ENCODE peak calls at places on chromosomes 2 and 18, in ten cellular contexts. One of them, this sample, is unnamed.

GRCh38 chr2:241852981-241853631 is 5.6 kb downstream of the PDCD1 start:
- DNase-seq in NCI-H1092: no peak
- DNase-seq in AG08395: no peak
- DNase-seq in mucosa of gallbladder: no peak
- DNase-seq in stimulated activated CD4-positive, alpha-beta T cell treated with anti-CD3 and anti-CD28 coated beads, Interleukin-15, amount 100 ng/mL, for 24 hours: no peak
- DNase-seq in cardiac fibroblast: no peak
- DNase-seq in left cardiac atrium: peak; percentile 18
- DNase-seq in psoas muscle: no peak
- DNase-seq in stimulated activated CD8-positive, alpha-beta memory T cell treated with anti-CD3 and anti-CD28 coated beads, Interleukin-12 subunit alpha, Interleukin-12 subunit beta, amount 100 ng/mL, for 1 hour: no peak
- DNase-seq in NCI-H1105 treated with DMSO at 0.1 percent for 48 hours: no peak
- DNase-seq in this sample: no peak

GRCh38 chr2:108145551-108145950 is 94.2 kb upstream of the SULT1C3 start:
- DNase-seq in NCI-H1092: no peak
- DNase-seq in AG08395: no peak
- DNase-seq in mucosa of gallbladder: no peak
- DNase-seq in stimulated activated CD4-positive, alpha-beta T cell treated with anti-CD3 and anti-CD28 coated beads, Interleukin-15, amount 100 ng/mL, for 24 hours: no peak
- DNase-seq in cardiac fibroblast: peak; percentile 34
- DNase-seq in left cardiac atrium: no peak
- DNase-seq in psoas muscle: no peak
- DNase-seq in stimulated activated CD8-positive, alpha-beta memory T cell treated with anti-CD3 and anti-CD28 coated beads, Interleukin-12 subunit alpha, Interleukin-12 subunit beta, amount 100 ng/mL, for 1 hour: no peak
- DNase-seq in NCI-H1105 treated with DMSO at 0.1 percent for 48 hours: no peak
- DNase-seq in this sample: no peak

GRCh38 chr2:212532585-212532984 is 6.0 kb downstream of the ERBB4 start:
- DNase-seq in NCI-H1092: no peak
- DNase-seq in AG08395: no peak
- DNase-seq in mucosa of gallbladder: no peak
- DNase-seq in stimulated activated CD4-positive, alpha-beta T cell treated with anti-CD3 and anti-CD28 coated beads, Interleukin-15, amount 100 ng/mL, for 24 hours: no peak
- DNase-seq in cardiac fibroblast: no peak
- DNase-seq in left cardiac atrium: no peak
- DNase-seq in psoas muscle: no peak
- DNase-seq in stimulated activated CD8-positive, alpha-beta memory T cell treated with anti-CD3 and anti-CD28 coated beads, Interleukin-12 subunit alpha, Interleukin-12 subunit beta, amount 100 ng/mL, for 1 hour: no peak
- DNase-seq in NCI-H1105 treated with DMSO at 0.1 percent for 48 hours: no peak
- DNase-seq in this sample: no peak

GRCh38 chr2:218000137-218000536 is 2.7 kb downstream of the TNS1 start:
- DNase-seq in NCI-H1092: no peak
- DNase-seq in AG08395: peak; percentile 86
- DNase-seq in mucosa of gallbladder: peak; percentile 36
- DNase-seq in stimulated activated CD4-positive, alpha-beta T cell treated with anti-CD3 and anti-CD28 coated beads, Interleukin-15, amount 100 ng/mL, for 24 hours: no peak
- DNase-seq in cardiac fibroblast: peak; percentile 85
- DNase-seq in left cardiac atrium: peak; percentile 42
- DNase-seq in psoas muscle: peak; percentile 67
- DNase-seq in stimulated activated CD8-positive, alpha-beta memory T cell treated with anti-CD3 and anti-CD28 coated beads, Interleukin-12 subunit alpha, Interleukin-12 subunit beta, amount 100 ng/mL, for 1 hour: no peak
- DNase-seq in NCI-H1105 treated with DMSO at 0.1 percent for 48 hours: no peak
- DNase-seq in this sample: peak; percentile 82

GRCh38 chr2:186841940-186842339 is 7.0 kb downstream of the ZSWIM2 start:
- DNase-seq in NCI-H1092: no peak
- DNase-seq in AG08395: peak; percentile 63
- DNase-seq in mucosa of gallbladder: no peak
- DNase-seq in stimulated activated CD4-positive, alpha-beta T cell treated with anti-CD3 and anti-CD28 coated beads, Interleukin-15, amount 100 ng/mL, for 24 hours: no peak
- DNase-seq in cardiac fibroblast: peak; percentile 74
- DNase-seq in left cardiac atrium: no peak
- DNase-seq in psoas muscle: no peak
- DNase-seq in stimulated activated CD8-positive, alpha-beta memory T cell treated with anti-CD3 and anti-CD28 coated beads, Interleukin-12 subunit alpha, Interleukin-12 subunit beta, amount 100 ng/mL, for 1 hour: no peak
- DNase-seq in NCI-H1105 treated with DMSO at 0.1 percent for 48 hours: no peak
- DNase-seq in this sample: peak; percentile 91

GRCh38 chr18:2978626-2979025 is 34.3 kb downstream of the LPIN2 start:
- DNase-seq in NCI-H1092: no peak
- DNase-seq in AG08395: peak; percentile 74
- DNase-seq in mucosa of gallbladder: no peak
- DNase-seq in stimulated activated CD4-positive, alpha-beta T cell treated with anti-CD3 and anti-CD28 coated beads, Interleukin-15, amount 100 ng/mL, for 24 hours: peak; percentile 70
- DNase-seq in cardiac fibroblast: peak; percentile 92
- DNase-seq in left cardiac atrium: no peak
- DNase-seq in psoas muscle: no peak
- DNase-seq in stimulated activated CD8-positive, alpha-beta memory T cell treated with anti-CD3 and anti-CD28 coated beads, Interleukin-12 subunit alpha, Interleukin-12 subunit beta, amount 100 ng/mL, for 1 hour: no peak
- DNase-seq in NCI-H1105 treated with DMSO at 0.1 percent for 48 hours: no peak
- DNase-seq in this sample: peak; percentile 75

GRCh38 chr2:237101118-237101979 is 15.7 kb downstream of the COPS8 start:
- DNase-seq in NCI-H1092: no peak
- DNase-seq in AG08395: no peak
- DNase-seq in mucosa of gallbladder: no peak
- DNase-seq in stimulated activated CD4-positive, alpha-beta T cell treated with anti-CD3 and anti-CD28 coated beads, Interleukin-15, amount 100 ng/mL, for 24 hours: no peak
- DNase-seq in cardiac fibroblast: no peak
- DNase-seq in left cardiac atrium: no peak
- DNase-seq in psoas muscle: no peak
- DNase-seq in stimulated activated CD8-positive, alpha-beta memory T cell treated with anti-CD3 and anti-CD28 coated beads, Interleukin-12 subunit alpha, Interleukin-12 subunit beta, amount 100 ng/mL, for 1 hour: no peak
- DNase-seq in NCI-H1105 treated with DMSO at 0.1 percent for 48 hours: no peak
- DNase-seq in this sample: no peak

GRCh38 chr18:4433762-4434161 is 21.3 kb downstream of the DLGAP1 start:
- DNase-seq in NCI-H1092: no peak
- DNase-seq in AG08395: no peak
- DNase-seq in mucosa of gallbladder: no peak
- DNase-seq in stimulated activated CD4-positive, alpha-beta T cell treated with anti-CD3 and anti-CD28 coated beads, Interleukin-15, amount 100 ng/mL, for 24 hours: no peak
- DNase-seq in cardiac fibroblast: peak; percentile 41
- DNase-seq in left cardiac atrium: no peak
- DNase-seq in psoas muscle: no peak
- DNase-seq in stimulated activated CD8-positive, alpha-beta memory T cell treated with anti-CD3 and anti-CD28 coated beads, Interleukin-12 subunit alpha, Interleukin-12 subunit beta, amount 100 ng/mL, for 1 hour: no peak
- DNase-seq in NCI-H1105 treated with DMSO at 0.1 percent for 48 hours: no peak
- DNase-seq in this sample: no peak

GRCh38 chr2:190547914-190548313 is 13.4 kb upstream of the NEMP2 start:
- DNase-seq in NCI-H1092: no peak
- DNase-seq in AG08395: no peak
- DNase-seq in mucosa of gallbladder: no peak
- DNase-seq in stimulated activated CD4-positive, alpha-beta T cell treated with anti-CD3 and anti-CD28 coated beads, Interleukin-15, amount 100 ng/mL, for 24 hours: no peak
- DNase-seq in cardiac fibroblast: no peak
- DNase-seq in left cardiac atrium: no peak
- DNase-seq in psoas muscle: no peak
- DNase-seq in stimulated activated CD8-positive, alpha-beta memory T cell treated with anti-CD3 and anti-CD28 coated beads, Interleukin-12 subunit alpha, Interleukin-12 subunit beta, amount 100 ng/mL, for 1 hour: no peak
- DNase-seq in NCI-H1105 treated with DMSO at 0.1 percent for 48 hours: no peak
- DNase-seq in this sample: no peak

GRCh38 chr18:21112543-21113105 is 1.0 kb upstream of the ROCK1 start:
- DNase-seq in NCI-H1092: no peak
- DNase-seq in AG08395: no peak
- DNase-seq in mucosa of gallbladder: no peak
- DNase-seq in stimulated activated CD4-positive, alpha-beta T cell treated with anti-CD3 and anti-CD28 coated beads, Interleukin-15, amount 100 ng/mL, for 24 hours: no peak
- DNase-seq in cardiac fibroblast: peak; percentile 54
- DNase-seq in left cardiac atrium: no peak
- DNase-seq in psoas muscle: no peak
- DNase-seq in stimulated activated CD8-positive, alpha-beta memory T cell treated with anti-CD3 and anti-CD28 coated beads, Interleukin-12 subunit alpha, Interleukin-12 subunit beta, amount 100 ng/mL, for 1 hour: no peak
- DNase-seq in NCI-H1105 treated with DMSO at 0.1 percent for 48 hours: no peak
- DNase-seq in this sample: peak; percentile 64

GRCh38 chr2:37282746-37283145 is 41.9 kb downstream of the PRKD3 start:
- DNase-seq in NCI-H1092: no peak
- DNase-seq in AG08395: no peak
- DNase-seq in mucosa of gallbladder: no peak
- DNase-seq in stimulated activated CD4-positive, alpha-beta T cell treated with anti-CD3 and anti-CD28 coated beads, Interleukin-15, amount 100 ng/mL, for 24 hours: no peak
- DNase-seq in cardiac fibroblast: peak; percentile 58
- DNase-seq in left cardiac atrium: no peak
- DNase-seq in psoas muscle: no peak
- DNase-seq in stimulated activated CD8-positive, alpha-beta memory T cell treated with anti-CD3 and anti-CD28 coated beads, Interleukin-12 subunit alpha, Interleukin-12 subunit beta, amount 100 ng/mL, for 1 hour: no peak
- DNase-seq in NCI-H1105 treated with DMSO at 0.1 percent for 48 hours: no peak
- DNase-seq in this sample: peak; percentile 53

GRCh38 chr18:26702023-26702422 is 153.7 kb upstream of the KCTD1 start:
- DNase-seq in NCI-H1092: no peak
- DNase-seq in AG08395: no peak
- DNase-seq in mucosa of gallbladder: no peak
- DNase-seq in stimulated activated CD4-positive, alpha-beta T cell treated with anti-CD3 and anti-CD28 coated beads, Interleukin-15, amount 100 ng/mL, for 24 hours: no peak
- DNase-seq in cardiac fibroblast: no peak
- DNase-seq in left cardiac atrium: no peak
- DNase-seq in psoas muscle: no peak
- DNase-seq in stimulated activated CD8-positive, alpha-beta memory T cell treated with anti-CD3 and anti-CD28 coated beads, Interleukin-12 subunit alpha, Interleukin-12 subunit beta, amount 100 ng/mL, for 1 hour: no peak
- DNase-seq in NCI-H1105 treated with DMSO at 0.1 percent for 48 hours: no peak
- DNase-seq in this sample: no peak

GRCh38 chr2:107712857-107713256 is 113.8 kb upstream of the RGPD4 start:
- DNase-seq in NCI-H1092: no peak
- DNase-seq in AG08395: no peak
- DNase-seq in mucosa of gallbladder: no peak
- DNase-seq in stimulated activated CD4-positive, alpha-beta T cell treated with anti-CD3 and anti-CD28 coated beads, Interleukin-15, amount 100 ng/mL, for 24 hours: no peak
- DNase-seq in cardiac fibroblast: no peak
- DNase-seq in left cardiac atrium: no peak
- DNase-seq in psoas muscle: no peak
- DNase-seq in stimulated activated CD8-positive, alpha-beta memory T cell treated with anti-CD3 and anti-CD28 coated beads, Interleukin-12 subunit alpha, Interleukin-12 subunit beta, amount 100 ng/mL, for 1 hour: no peak
- DNase-seq in NCI-H1105 treated with DMSO at 0.1 percent for 48 hours: no peak
- DNase-seq in this sample: no peak

GRCh38 chr2:18749912-18750526 is 160.7 kb upstream of the NT5C1B start:
- DNase-seq in NCI-H1092: peak; percentile 18
- DNase-seq in AG08395: peak; percentile 33
- DNase-seq in mucosa of gallbladder: peak; percentile 59
- DNase-seq in stimulated activated CD4-positive, alpha-beta T cell treated with anti-CD3 and anti-CD28 coated beads, Interleukin-15, amount 100 ng/mL, for 24 hours: peak; percentile 58
- DNase-seq in cardiac fibroblast: peak; percentile 81
- DNase-seq in left cardiac atrium: peak; percentile 47
- DNase-seq in psoas muscle: peak; percentile 21
- DNase-seq in stimulated activated CD8-positive, alpha-beta memory T cell treated with anti-CD3 and anti-CD28 coated beads, Interleukin-12 subunit alpha, Interleukin-12 subunit beta, amount 100 ng/mL, for 1 hour: no peak
- DNase-seq in NCI-H1105 treated with DMSO at 0.1 percent for 48 hours: peak; percentile 40
- DNase-seq in this sample: peak; percentile 92

This sample was measured in adipocyte.